ENCODE peak calls at places on chromosome 9, in eight cellular contexts. U is A549, V is heart left ventricle, G is IMR-90, L is ovary, F is body of pancreas, K is sigmoid colon, A is right lobe of liver. Y is an unnamed sample.

GRCh38 chr9:114225534-114226288 is 70.4 kb downstream of the COL27A1 start:
- DNase-seq in U (no peak), V (no peak), G (peak; percentile 67), L (no peak), F (no peak), K (no peak), A (no peak), Y (no peak)

GRCh38 chr9:73152953-73153352 is 1.3 kb downstream of the ANXA1 start:
- DNase-seq in U (no peak), V (no peak), G (no peak), L (no peak), F (no peak), K (no peak), A (no peak), Y (no peak)

GRCh38 chr9:38018230-38018963 is 50.6 kb downstream of the SHB start:
- DNase-seq in U (no peak), V (no peak), G (no peak), L (no peak), F (no peak), K (no peak), A (no peak), Y (no peak)

GRCh38 chr9:128637656-128638055 is 19.0 kb downstream of the DYNC2I2 start:
- DNase-seq in U (no peak), V (peak; percentile 50), G (peak; percentile 54), L (no peak), F (no peak), K (no peak), A (no peak), Y (no peak)

GRCh38 chr9:126705767-126706697 is 92.3 kb downstream of the LMX1B start:
- DNase-seq in U (peak; percentile 79), V (peak; percentile 81), G (peak; percentile 11), L (no peak), F (peak; percentile 70), K (peak; percentile 72), A (no peak), Y (peak; percentile 46)

GRCh38 chr9:131394464-131395026 is 659 bp downstream of the PRRC2B start:
- DNase-seq in U (no peak), V (peak; percentile 77), G (no peak), L (peak; percentile 67), F (peak; percentile 51), K (peak; percentile 77), A (peak; percentile 73), Y (no peak)

GRCh38 chr9:69397384-69398214 is 72.6 kb downstream of the ENTREP1 start:
- DNase-seq in U (no peak), V (no peak), G (no peak), L (no peak), F (no peak), K (no peak), A (no peak), Y (peak; percentile 76)

GRCh38 chr9:36690769-36691168 is 118.1 kb downstream of the MELK start:
- DNase-seq in U (no peak), V (no peak), G (no peak), L (no peak), F (no peak), K (no peak), A (no peak), Y (no peak)

GRCh38 chr9:114446036-114446435 is 58.3 kb upstream of the AKNA start:
- DNase-seq in U (no peak), V (no peak), G (peak; percentile 37), L (no peak), F (no peak), K (no peak), A (no peak), Y (no peak)

GRCh38 chr9:125233678-125234077 is 7.5 kb downstream of the HSPA5 start:
- DNase-seq in U (peak; percentile 40), V (no peak), G (peak; percentile 100), L (no peak), F (no peak), K (no peak), A (no peak), Y (no peak)

GRCh38 chr9:126407125-126407870 is 80.7 kb downstream of the MVB12B start:
- DNase-seq in U (no peak), V (no peak), G (peak; percentile 25), L (no peak), F (no peak), K (no peak), A (no peak), Y (no peak)

GRCh38 chr9:127938298-127938690 is 640 bp upstream of the DPM2 start:
- DNase-seq in U (no peak), V (no peak), G (no peak), L (peak; percentile 43), F (no peak), K (no peak), A (no peak), Y (no peak)

DNA sequence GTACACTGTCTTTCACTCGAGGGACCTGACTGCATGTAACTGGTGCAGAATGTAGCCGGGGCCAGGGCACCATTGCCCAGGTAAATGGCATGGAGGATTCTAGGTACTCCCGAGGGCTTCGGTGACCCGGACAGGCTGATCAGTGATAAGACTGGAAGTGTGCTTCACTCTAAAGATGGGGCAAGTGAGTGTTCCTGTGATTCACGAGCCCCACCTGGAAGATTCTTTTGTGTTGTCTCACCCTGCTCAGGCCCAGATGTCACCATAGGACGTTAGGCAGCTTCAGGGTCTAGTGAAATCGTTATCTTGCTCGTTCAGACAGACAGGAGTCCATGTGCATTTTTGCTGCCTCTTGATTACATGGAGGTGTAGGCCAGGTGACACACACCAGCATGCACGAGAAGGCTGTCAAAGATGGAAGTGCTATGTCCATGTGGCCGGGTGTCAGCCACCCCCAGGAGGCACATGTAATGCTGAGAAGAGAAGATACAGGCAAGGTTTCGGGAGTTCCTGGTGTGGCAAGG is 73.9 kb downstream of the WNK2 start:
- DNase-seq in U (no peak), V (no peak), G (no peak), L (no peak), F (no peak), K (peak; percentile 47), A (no peak), Y (no peak)
- TF ChIP-seq POLR2A in U (no peak), V (no peak), G (no peak), L (no peak), F (no peak), K (no peak), A (no peak), Y (no peak)

GRCh38 chr9:34520505-34521385 is 2.0 kb downstream of the ENHO start:
- DNase-seq in U (no peak), V (no peak), G (no peak), L (no peak), F (no peak), K (peak; percentile 41), A (no peak), Y (no peak)
- H3K4me1 ChIP-seq in U (peaks cover 8% of the 10 kb centered on the region), V (peaks cover 5% of the 10 kb centered on the region), G (no peaks in the 10 kb centered on the region), L (peaks cover 5% of the 10 kb centered on the region), F (peaks cover 11% of the 10 kb centered on the region), K (peaks cover 12% of the 10 kb centered on the region), A (no peaks in the 10 kb centered on the region), Y (peaks cover 6% of the 10 kb centered on the region)

GRCh38 chr9:77177143-77177893 is at the start of gene VPS13A:
- DNase-seq in U (peak; percentile 84), V (peak; percentile 94), G (peak; percentile 91), L (peak; percentile 92), F (peak; percentile 91), K (peak; percentile 97), A (peak; percentile 96), Y (peak; percentile 90)
- TF ChIP-seq POLR2A in U (peak; percentile 75), V (no peak), G (no peak), L (peak; percentile 44), F (peak; percentile 76), K (peak; percentile 43), A (peak; percentile 78), Y (peak; percentile 87)

GRCh38 chr9:112046181-112046580 is 128.9 kb downstream of the SUSD1 start:
- DNase-seq in U (no peak), V (no peak), G (peak; percentile 86), L (no peak), F (no peak), K (no peak), A (no peak), Y (no peak)
- H3K4me1 ChIP-seq in U (peaks cover 70% of the 10 kb centered on the region), V (peaks cover 20% of the 10 kb centered on the region), G (peaks cover 38% of the 10 kb centered on the region), L (peaks cover 8% of the 10 kb centered on the region), F (peaks cover 28% of the 10 kb centered on the region), K (peaks cover 38% of the 10 kb centered on the region), A (no peaks in the 10 kb centered on the region), Y (peaks cover 18% of the 10 kb centered on the region)

DNA sequence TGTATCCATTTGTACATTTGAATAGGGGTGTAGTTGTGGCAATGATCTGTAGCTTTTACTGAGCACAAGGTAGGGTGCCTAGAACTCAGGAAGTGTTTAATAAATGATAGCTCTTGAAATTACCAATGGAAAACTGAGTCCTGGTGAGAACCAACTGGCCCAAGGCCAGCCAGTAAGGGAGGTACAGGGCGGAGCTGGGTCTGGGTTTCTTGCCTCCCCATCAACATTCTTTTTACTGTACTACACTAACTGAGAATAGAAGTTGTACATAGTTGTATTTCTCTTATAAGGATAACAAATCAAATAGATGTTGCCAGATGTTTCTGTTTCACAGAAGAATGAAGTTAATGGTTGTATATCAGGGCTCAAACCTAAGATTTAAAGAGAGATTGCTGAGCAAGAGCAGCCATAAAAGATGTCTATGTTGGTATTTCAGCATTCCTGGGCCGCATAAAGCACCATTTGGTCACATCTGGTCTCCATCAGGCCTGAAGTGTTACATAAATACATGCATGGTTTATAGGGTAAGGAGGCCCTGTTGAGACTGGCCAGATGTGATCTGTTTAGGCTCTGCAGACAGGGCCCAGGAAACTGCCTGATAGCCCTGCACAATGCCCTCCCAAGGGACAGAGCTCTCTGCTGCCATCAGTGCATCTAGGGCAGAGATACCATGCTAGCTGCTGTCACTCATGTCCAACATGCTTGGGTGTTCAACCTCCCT is 210.5 kb downstream of the NXNL2 start:
- DNase-seq in U (no peak), V (no peak), G (peak; percentile 95), L (no peak), F (no peak), K (peak; percentile 89), A (no peak), Y (no peak)
- TF ChIP-seq POLR2A in U (no peak), V (no peak), G (no peak), L (no peak), F (no peak), K (no peak), A (no peak), Y (no peak)

GRCh38 chr9:134391319-134392231 is 65.3 kb downstream of the RXRA start:
- DNase-seq in U (no peak), V (no peak), G (no peak), L (no peak), F (no peak), K (no peak), A (no peak), Y (no peak)

GRCh38 chr9:134388976-134389375 is 62.7 kb downstream of the RXRA start:
- DNase-seq in U (no peak), V (no peak), G (no peak), L (no peak), F (no peak), K (no peak), A (no peak), Y (no peak)

GRCh38 chr9:134389659-134390058 is 63.4 kb downstream of the RXRA start:
- DNase-seq in U (no peak), V (no peak), G (no peak), L (no peak), F (no peak), K (no peak), A (no peak), Y (no peak)

GRCh38 chr9:134390537-134390936 is 64.3 kb downstream of the RXRA start:
- DNase-seq in U (no peak), V (no peak), G (no peak), L (no peak), F (no peak), K (no peak), A (no peak), Y (no peak)

DNA sequence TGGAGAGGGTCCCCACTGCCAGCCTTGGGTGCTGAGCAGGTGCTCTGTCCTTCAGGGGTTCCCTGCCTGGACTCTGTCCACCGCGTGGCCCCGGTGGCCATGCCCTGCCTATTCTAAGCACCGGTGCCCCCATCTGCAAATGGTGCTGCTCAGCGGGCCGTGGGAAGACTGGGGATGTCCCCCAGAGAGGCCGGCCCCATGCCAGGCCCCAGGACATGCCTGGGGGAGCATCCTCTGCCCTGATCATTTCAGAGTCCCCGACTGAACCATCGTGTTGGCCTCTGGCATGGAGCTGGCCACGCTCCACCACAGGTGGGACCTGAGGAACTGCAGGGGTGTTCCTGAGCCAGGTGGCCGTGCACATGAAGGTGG is 64.7 kb downstream of the RXRA start:
- DNase-seq in U (no peak), V (no peak), G (no peak), L (no peak), F (no peak), K (no peak), A (no peak), Y (no peak)
- H3K4me1 ChIP-seq in U (peaks cover 26% of the 10 kb centered on the region), V (peaks cover 82% of the 10 kb centered on the region), G (peaks cover 18% of the 10 kb centered on the region), L (peaks cover 27% of the 10 kb centered on the region), F (peaks cover 64% of the 10 kb centered on the region), K (peaks cover 87% of the 10 kb centered on the region), A (peaks cover 3% of the 10 kb centered on the region), Y (peaks cover 77% of the 10 kb centered on the region)